ENCODE peak calls at places on chromosome 18, in four cellular contexts. One of them, this sample, is unnamed.
A peak's percentile ranks its signal among the peaks of the same experiment; 100 is the strongest.

GRCh38 chr18:22223263-22223960 is 54.0 kb downstream of the GATA6 start:
- DNase-seq in PC-3: peak; percentile 98
- DNase-seq in K562: peak; percentile 63
- DNase-seq in HCT116: peak; percentile 69
- DNase-seq in this sample: peak; percentile 94

GRCh38 chr18:11847811-11848210 is 3.4 kb upstream of the CHMP1B start:
- DNase-seq in PC-3: no peak
- DNase-seq in K562: no peak
- DNase-seq in HCT116: no peak
- DNase-seq in this sample: no peak

GRCh38 chr18:3451166-3451988 is 1.4 kb downstream of the TGIF1 start:
- DNase-seq in PC-3: peak; percentile 88
- DNase-seq in K562: peak; percentile 97
- DNase-seq in HCT116: no peak
- DNase-seq in this sample: peak; percentile 76

GRCh38 chr18:75124967-75125358 is 84.0 kb downstream of the PTGR3 start:
- DNase-seq in PC-3: peak; percentile 16
- DNase-seq in K562: no peak
- DNase-seq in HCT116: no peak
- DNase-seq in this sample: no peak

GRCh38 chr18:3885209-3885792 is 435.3 kb downstream of the TGIF1 start:
- DNase-seq in PC-3: peak; percentile 37
- DNase-seq in K562: peak; percentile 25
- DNase-seq in HCT116: peak; percentile 39
- DNase-seq in this sample: no peak

GRCh38 chr18:33751613-33752221 is 173.7 kb downstream of the ASXL3 start:
- DNase-seq in PC-3: peak; percentile 9
- DNase-seq in K562: peak; percentile 2
- DNase-seq in HCT116: no peak
- DNase-seq in this sample: no peak

GRCh38 chr18:6543330-6543908 is 128.7 kb upstream of the L3MBTL4 start:
- DNase-seq in PC-3: peak; percentile 72
- DNase-seq in K562: peak; percentile 18
- DNase-seq in HCT116: no peak
- DNase-seq in this sample: peak; percentile 18

GRCh38 chr18:79401494-79402208 is 5.9 kb downstream of the NFATC1 start:
- DNase-seq in PC-3: no peak
- DNase-seq in K562: no peak
- DNase-seq in HCT116: no peak
- DNase-seq in this sample: no peak

GRCh38 chr18:56148373-56148772 is 490.0 kb downstream of the TXNL1 start:
- DNase-seq in PC-3: peak; percentile 74
- DNase-seq in K562: no peak
- DNase-seq in HCT116: no peak
- DNase-seq in this sample: peak; percentile 84

GRCh38 chr18:47983946-47984345 is 53.5 kb upstream of the SMAD2 start:
- DNase-seq in PC-3: no peak
- DNase-seq in K562: no peak
- DNase-seq in HCT116: no peak
- DNase-seq in this sample: no peak

GRCh38 chr18:13611058-13611615 is 115.2 kb downstream of the FAM210A start:
- DNase-seq in PC-3: no peak
- DNase-seq in K562: no peak
- DNase-seq in HCT116: no peak
- DNase-seq in this sample: peak; percentile 35

GRCh38 chr18:39274535-39274934 is 1708.9 kb upstream of the CELF4 start:
- DNase-seq in PC-3: no peak
- DNase-seq in K562: no peak
- DNase-seq in HCT116: no peak
- DNase-seq in this sample: peak; percentile 50

GRCh38 chr18:79733996-79734770 is 54.6 kb downstream of the CTDP1 start:
- DNase-seq in PC-3: no peak
- DNase-seq in K562: no peak
- DNase-seq in HCT116: no peak
- DNase-seq in this sample: no peak

GRCh38 chr18:26470011-26470637 is 78.2 kb downstream of the KCTD1 start:
- DNase-seq in PC-3: no peak
- DNase-seq in K562: no peak
- DNase-seq in HCT116: no peak
- DNase-seq in this sample: peak; percentile 68

GRCh38 chr18:29083545-29083944 is 906.6 kb upstream of the CDH2 start:
- DNase-seq in PC-3: no peak
- DNase-seq in K562: no peak
- DNase-seq in HCT116: no peak
- DNase-seq in this sample: no peak

GRCh38 chr18:22284581-22285230 is 115.3 kb downstream of the GATA6 start:
- DNase-seq in PC-3: no peak
- DNase-seq in K562: no peak
- DNase-seq in HCT116: no peak
- DNase-seq in this sample: no peak

GRCh38 chr18:11994708-11995444 is 13.6 kb downstream of the IMPA2 start:
- DNase-seq in PC-3: peak; percentile 81
- DNase-seq in K562: no peak
- DNase-seq in HCT116: no peak
- DNase-seq in this sample: no peak

GRCh38 chr18:79459946-79460345 is 64.2 kb downstream of the NFATC1 start:
- DNase-seq in PC-3: no peak
- DNase-seq in K562: no peak
- DNase-seq in HCT116: no peak
- DNase-seq in this sample: no peak

GRCh38 chr18:48605408-48605845 is 66.6 kb downstream of the CTIF start:
- DNase-seq in PC-3: peak; percentile 5
- DNase-seq in K562: peak; percentile 78
- DNase-seq in HCT116: peak; percentile 29
- DNase-seq in this sample: peak; percentile 24

GRCh38 chr18:21599585-21600525 is 649 bp downstream of the ESCO1 start:
- DNase-seq in PC-3: peak; percentile 45
- DNase-seq in K562: peak; percentile 40
- DNase-seq in HCT116: no peak
- DNase-seq in this sample: no peak

GRCh38 chr18:48441405-48441881 is 32.3 kb upstream of the ZBTB7C start:
- DNase-seq in PC-3: no peak
- DNase-seq in K562: no peak
- DNase-seq in HCT116: no peak
- DNase-seq in this sample: no peak

GRCh38 chr18:12748671-12749070 is 45.8 kb downstream of the PSMG2 start:
- DNase-seq in PC-3: no peak
- DNase-seq in K562: no peak
- DNase-seq in HCT116: no peak
- DNase-seq in this sample: no peak

DNA sequence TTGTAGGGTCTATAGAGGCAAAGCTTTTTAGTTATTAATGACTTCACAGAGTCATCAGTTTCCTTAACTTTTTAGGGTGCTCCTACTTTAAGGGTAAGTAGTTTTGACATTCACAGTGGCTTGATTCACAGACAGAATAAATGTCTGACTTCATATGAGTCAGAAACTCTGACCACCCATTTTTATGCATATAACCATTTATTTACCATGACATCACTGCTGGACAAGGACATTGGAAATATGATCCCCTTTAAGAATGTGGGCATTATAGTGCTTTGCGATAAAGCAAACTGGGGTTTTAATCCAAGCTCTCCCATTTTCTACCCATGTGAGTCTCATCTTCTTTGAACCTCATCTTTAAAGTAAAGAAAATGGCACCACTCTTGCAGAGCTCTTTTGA is 162.0 kb upstream of the MC4R start:
- DNase-seq in PC-3: peak; percentile 68
- DNase-seq in K562: no peak
- DNase-seq in HCT116: no peak
- DNase-seq in this sample: peak; percentile 69
- H3K27ac ChIP-seq in PC-3: peak overlapping the region; percentile 18
- H3K27ac ChIP-seq in K562: no peak overlapping the region
- H3K27ac ChIP-seq in HCT116: no peak overlapping the region
- H3K27ac ChIP-seq in this sample: no peak overlapping the region

GRCh38 chr18:25247725-25248124 is 104.2 kb downstream of the ZNF521 start:
- DNase-seq in PC-3: peak; percentile 87
- DNase-seq in K562: no peak
- DNase-seq in HCT116: no peak
- DNase-seq in this sample: peak; percentile 66

GRCh38 chr18:25245299-25245698 is 106.7 kb downstream of the ZNF521 start:
- DNase-seq in PC-3: no peak
- DNase-seq in K562: no peak
- DNase-seq in HCT116: no peak
- DNase-seq in this sample: no peak

GRCh38 chr18:25250610-25250859 is 101.4 kb downstream of the ZNF521 start:
- DNase-seq in PC-3: no peak
- DNase-seq in K562: no peak
- DNase-seq in HCT116: no peak
- DNase-seq in this sample: no peak

GRCh38 chr18:25251127-25251526 is 100.8 kb downstream of the ZNF521 start:
- DNase-seq in PC-3: no peak
- DNase-seq in K562: no peak
- DNase-seq in HCT116: no peak
- DNase-seq in this sample: no peak

GRCh38 chr18:25248755-25249154 is 103.2 kb downstream of the ZNF521 start:
- DNase-seq in PC-3: peak; percentile 88
- DNase-seq in K562: no peak
- DNase-seq in HCT116: no peak
- DNase-seq in this sample: no peak
- TF ChIP-seq EZH2 in PC-3: no peak
- TF ChIP-seq EZH2 in K562: no peak
- TF ChIP-seq EZH2 in HCT116: no peak
- TF ChIP-seq EZH2 in this sample: no peak

GRCh38 chr18:77089796-77090285 is 42.7 kb downstream of the MBP start:
- DNase-seq in PC-3: no peak
- DNase-seq in K562: no peak
- DNase-seq in HCT116: no peak
- DNase-seq in this sample: no peak
- H3K9ac ChIP-seq in PC-3: peak overlapping the region; percentile 60
- H3K9ac ChIP-seq in K562: no peak overlapping the region
- H3K9ac ChIP-seq in HCT116: peak overlapping the region; percentile 54
- H3K9ac ChIP-seq in this sample: no peak overlapping the region

GRCh38 chr18:24731158-24731557 is 270.7 kb downstream of the HRH4 start:
- DNase-seq in PC-3: no peak
- DNase-seq in K562: no peak
- DNase-seq in HCT116: no peak
- DNase-seq in this sample: no peak

GRCh38 chr18:24727685-24728084 is 267.2 kb downstream of the HRH4 start:
- DNase-seq in PC-3: peak; percentile 23
- DNase-seq in K562: no peak
- DNase-seq in HCT116: no peak
- DNase-seq in this sample: no peak

GRCh38 chr18:24731981-24732380 is 271.5 kb downstream of the HRH4 start:
- DNase-seq in PC-3: peak; percentile 49
- DNase-seq in K562: no peak
- DNase-seq in HCT116: no peak
- DNase-seq in this sample: no peak

GRCh38 chr18:24725644-24726043 is 265.2 kb downstream of the HRH4 start:
- DNase-seq in PC-3: no peak
- DNase-seq in K562: no peak
- DNase-seq in HCT116: no peak
- DNase-seq in this sample: no peak

DNA sequence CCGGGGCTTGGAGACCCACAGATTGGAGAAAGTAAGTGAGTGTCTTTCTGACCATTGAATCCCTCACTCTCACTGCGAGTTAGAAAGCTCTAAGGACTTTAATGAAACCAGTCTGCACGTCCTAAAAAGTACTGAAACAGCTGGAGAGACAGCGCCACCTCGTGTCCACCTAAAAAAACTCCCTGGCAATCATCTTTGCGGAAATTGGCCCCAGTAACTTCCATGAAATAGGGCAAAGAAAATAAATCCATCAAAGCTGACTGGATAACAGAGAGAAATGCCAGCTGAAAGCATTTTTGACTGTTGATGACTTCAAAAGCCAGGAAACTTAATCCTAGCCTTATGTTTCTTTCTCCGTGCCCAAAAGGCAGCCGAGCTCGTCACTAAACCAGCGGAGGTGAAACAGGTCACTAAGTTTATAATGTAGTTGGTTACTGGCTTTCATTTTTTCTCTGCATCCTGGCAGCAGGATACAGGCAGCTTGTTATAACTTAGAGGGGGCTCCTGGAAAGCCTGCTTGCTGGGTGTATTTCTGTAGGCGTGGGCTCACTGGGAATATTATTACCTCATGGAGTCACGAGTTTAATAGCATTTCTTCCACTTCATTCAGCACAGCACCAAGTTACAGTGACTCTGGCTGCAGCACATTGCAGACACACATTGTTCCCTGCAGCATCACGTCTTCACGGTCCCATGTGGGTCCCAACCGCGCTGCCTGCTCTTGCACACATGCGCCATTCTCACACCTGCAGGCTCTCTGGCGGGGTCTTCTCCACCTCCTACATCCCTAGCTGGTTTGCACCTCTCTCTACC is 266.5 kb downstream of the HRH4 start:
- DNase-seq in PC-3: peak; percentile 76
- DNase-seq in K562: peak; percentile 78
- DNase-seq in HCT116: peak; percentile 69
- DNase-seq in this sample: peak; percentile 40
- H3K27ac ChIP-seq in PC-3: no peak overlapping the region
- H3K27ac ChIP-seq in K562: no peak overlapping the region
- H3K27ac ChIP-seq in HCT116: no peak overlapping the region
- H3K27ac ChIP-seq in this sample: no peak overlapping the region

GRCh38 chr18:10170375-10170774 is 256.6 kb downstream of the VAPA start:
- DNase-seq in PC-3: no peak
- DNase-seq in K562: no peak
- DNase-seq in HCT116: no peak
- DNase-seq in this sample: no peak
- TF ChIP-seq EZH2 in PC-3: no peak
- TF ChIP-seq EZH2 in K562: no peak
- TF ChIP-seq EZH2 in HCT116: no peak
- TF ChIP-seq EZH2 in this sample: no peak

GRCh38 chr18:61998957-61999356 is 106.2 kb upstream of the RNF152 start:
- DNase-seq in PC-3: peak; percentile 71
- DNase-seq in K562: no peak
- DNase-seq in HCT116: no peak
- DNase-seq in this sample: peak; percentile 91
- H3K9ac ChIP-seq in PC-3: peak overlapping the region; percentile 50
- H3K9ac ChIP-seq in K562: no peak overlapping the region
- H3K9ac ChIP-seq in HCT116: no peak overlapping the region
- H3K9ac ChIP-seq in this sample: no peak overlapping the region

GRCh38 chr18:49617846-49618245 is 56.0 kb downstream of the LIPG start:
- DNase-seq in PC-3: no peak
- DNase-seq in K562: no peak
- DNase-seq in HCT116: no peak
- DNase-seq in this sample: no peak

GRCh38 chr18:49617329-49617695 is 55.5 kb downstream of the LIPG start:
- DNase-seq in PC-3: no peak
- DNase-seq in K562: no peak
- DNase-seq in HCT116: no peak
- DNase-seq in this sample: no peak

GRCh38 chr18:49619792-49620191 is 57.9 kb downstream of the LIPG start:
- DNase-seq in PC-3: no peak
- DNase-seq in K562: no peak
- DNase-seq in HCT116: no peak
- DNase-seq in this sample: no peak

GRCh38 chr18:49616618-49617328 is 54.9 kb downstream of the LIPG start:
- DNase-seq in PC-3: no peak
- DNase-seq in K562: no peak
- DNase-seq in HCT116: no peak
- DNase-seq in this sample: no peak

GRCh38 chr18:49618741-49619392 is 57.0 kb downstream of the LIPG start:
- DNase-seq in PC-3: no peak
- DNase-seq in K562: no peak
- DNase-seq in HCT116: no peak
- DNase-seq in this sample: no peak
- H3K27ac ChIP-seq in PC-3: no peak overlapping the region
- H3K27ac ChIP-seq in K562: no peak overlapping the region
- H3K27ac ChIP-seq in HCT116: no peak overlapping the region
- H3K27ac ChIP-seq in this sample: no peak overlapping the region

GRCh38 chr18:77148289-77148688 is 15.7 kb upstream of the MBP start:
- DNase-seq in PC-3: no peak
- DNase-seq in K562: no peak
- DNase-seq in HCT116: no peak
- DNase-seq in this sample: no peak
- TF ChIP-seq EZH2 in PC-3: no peak
- TF ChIP-seq EZH2 in K562: no peak
- TF ChIP-seq EZH2 in HCT116: no peak
- TF ChIP-seq EZH2 in this sample: no peak